ENCODE peak calls at places on chromosomes 3 and 15, in seven cellular contexts. H is G401; P is AML-193; W is EH; B is anterior cingulate cortex; N is stimulated activated CD8-positive, alpha-beta memory T cell treated with anti-CD3 and anti-CD28 coated beads, Interleukin-4, amount 100 ng/mL, for 1 hour; F is brain microvascular endothelial cell. Q is an unnamed sample.

GRCh38 chr15:79601376-79601775 is 169.2 kb downstream of the MINAR1 start:
- DNase-seq in N (no peak), P (no peak), H (no peak), B (no peak), F (no peak), W (no peak), Q (no peak)

GRCh38 chr3:44050867-44051266 is 190.8 kb upstream of the TOPAZ1 start:
- DNase-seq in N (no peak), H (no peak), W (no peak), P (no peak), F (no peak), B (no peak), Q (no peak)

GRCh38 chr3:190446492-190447301 is 3.0 kb downstream of the TMEM207 start:
- DNase-seq in H (no peak), N (no peak), B (no peak), W (no peak), P (no peak), F (peak; percentile 29), Q (peak; percentile 65)

GRCh38 chr15:44882499-44882968 is 74.0 kb upstream of the TERB2 start:
- DNase-seq in F (no peak), N (no peak), W (no peak), B (no peak), H (no peak), P (no peak), Q (no peak)

GRCh38 chr15:60476713-60477112 is 2.2 kb downstream of the ICE2 start:
- DNase-seq in N (no peak), F (no peak), H (no peak), P (no peak), W (peak; percentile 60), B (no peak), Q (no peak)

GRCh38 chr3:3726549-3726948 is 72.7 kb upstream of the LRRN1 start:
- DNase-seq in H (no peak), F (no peak), B (no peak), W (no peak), N (no peak), P (no peak), Q (no peak)

GRCh38 chr3:129001101-129001816 is at the start of gene EFCC1:
- DNase-seq in F (no peak), H (no peak), W (no peak), B (no peak), P (no peak), N (no peak), Q (no peak)

GRCh38 chr15:95365615-95366107 is 964.8 kb upstream of the NR2F2 start:
- DNase-seq in N (no peak), B (no peak), H (no peak), P (peak; percentile 85), F (peak; percentile 8), W (no peak), Q (peak; percentile 8)

GRCh38 chr3:127667119-127667681 is 5.6 kb upstream of the ABTB1 start:
- DNase-seq in P (no peak), N (no peak), W (no peak), H (peak; percentile 90), B (peak; percentile 36), F (no peak), Q (no peak)

GRCh38 chr3:156818890-156819289 is 7.3 kb upstream of the LEKR1 start:
- DNase-seq in W (peak; percentile 88), P (no peak), N (no peak), F (peak; percentile 84), H (no peak), B (no peak), Q (peak; percentile 32)

GRCh38 chr3:55491296-55491816 is 4.2 kb upstream of the WNT5A start:
- DNase-seq in B (no peak), F (peak; percentile 32), N (no peak), P (no peak), W (peak; percentile 98), H (no peak), Q (no peak)

GRCh38 chr3:171950373-171950772 is 89.0 kb upstream of the FNDC3B start:
- DNase-seq in F (peak; percentile 44), H (no peak), B (no peak), P (no peak), N (no peak), W (peak; percentile 53), Q (no peak)

GRCh38 chr3:126083511-126083912 is 412 bp downstream of the SLC41A3 start:
- DNase-seq in F (no peak), H (peak; percentile 59), B (no peak), P (peak; percentile 26), N (peak; percentile 13), W (peak; percentile 58), Q (peak; percentile 55)

GRCh38 chr15:51087513-51087912 is 7.2 kb downstream of the TNFAIP8L3 start:
- DNase-seq in B (no peak), W (no peak), N (no peak), F (no peak), P (no peak), H (no peak), Q (no peak)

GRCh38 chr3:63290686-63291085 is 12.6 kb downstream of the SYNPR start:
- DNase-seq in W (no peak), N (no peak), F (no peak), H (peak; percentile 92), P (no peak), B (no peak), Q (no peak)

GRCh38 chr3:58639001-58639400 is 27.6 kb downstream of the FAM3D start:
- DNase-seq in W (peak; percentile 57), N (no peak), H (no peak), P (no peak), B (no peak), F (no peak), Q (no peak)

GRCh38 chr3:146189519-146190173 is 28.7 kb upstream of the PLOD2 start:
- DNase-seq in F (peak; percentile 38), W (peak; percentile 65), H (peak; percentile 71), B (no peak), P (peak; percentile 70), N (no peak), Q (peak; percentile 49)

GRCh38 chr15:42059661-42060476 is 34.5 kb downstream of the PLA2G4D start:
- DNase-seq in N (peak; percentile 53), H (peak; percentile 35), W (peak; percentile 40), B (peak; percentile 6), F (peak; percentile 43), P (peak; percentile 35), Q (peak; percentile 67)

GRCh38 chr3:58551636-58552180 is 14.7 kb upstream of the ACOX2 start:
- DNase-seq in B (no peak), F (no peak), H (no peak), P (no peak), N (no peak), W (no peak), Q (no peak)

GRCh38 chr3:9793161-9793781 is 389 bp downstream of the ARPC4 start:
- DNase-seq in W (peak; percentile 69), N (no peak), H (peak; percentile 25), B (no peak), P (peak; percentile 70), F (peak; percentile 40), Q (peak; percentile 47)

GRCh38 chr15:65132841-65133549 is 613 bp downstream of the PDCD7 start:
- DNase-seq in P (peak; percentile 9), F (peak; percentile 43), N (no peak), W (peak; percentile 61), B (no peak), H (peak; percentile 26), Q (peak; percentile 75)

GRCh38 chr3:76505202-76505875 is 534.6 kb upstream of the ROBO2 start:
- DNase-seq in H (no peak), W (no peak), P (no peak), N (no peak), F (peak; percentile 11), B (no peak), Q (no peak)

GRCh38 chr3:70716832-70717231 is 404.4 kb upstream of the MDFIC2 start:
- DNase-seq in B (no peak), P (peak; percentile 6), W (peak; percentile 61), H (no peak), F (peak; percentile 44), N (no peak), Q (peak; percentile 9)

GRCh38 chr3:33141006-33141405 is 27.2 kb downstream of the CRTAP start:
- DNase-seq in P (no peak), W (no peak), N (no peak), B (no peak), F (no peak), H (no peak), Q (no peak)

GRCh38 chr3:6805236-6805635 is 55.7 kb upstream of the GRM7 start:
- DNase-seq in N (no peak), H (no peak), F (no peak), P (no peak), W (no peak), B (no peak), Q (no peak)